ENCODE peak calls at places on chromosome 1, in five cellular contexts. One of them, this sample, is unnamed.

GRCh38 chr1:116388122-116388521 is 15.1 kb downstream of the ATP1A1 start:
- DNase-seq in neural progenitor cell: no peak
- DNase-seq in Caco-2: no peak
- DNase-seq in PC-3: no peak
- DNase-seq in AG04450: no peak
- DNase-seq in this sample: no peak

GRCh38 chr1:57546527-57546926 is 122.7 kb upstream of the DAB1 start:
- DNase-seq in AG04450: no peak
- DNase-seq in Caco-2: no peak
- DNase-seq in neural progenitor cell: no peak
- DNase-seq in PC-3: no peak
- DNase-seq in this sample: peak

GRCh38 chr1:110102081-110102480 is 10.2 kb upstream of the UBL4B start:
- DNase-seq in Caco-2: no peak
- DNase-seq in AG04450: no peak
- DNase-seq in PC-3: no peak
- DNase-seq in neural progenitor cell: no peak
- DNase-seq in this sample: no peak

GRCh38 chr1:244100691-244101453 is 49.8 kb downstream of the ZBTB18 start:
- DNase-seq in neural progenitor cell: no peak
- DNase-seq in PC-3: no peak
- DNase-seq in AG04450: peak
- DNase-seq in Caco-2: no peak
- DNase-seq in this sample: no peak

GRCh38 chr1:172670316-172670715 is 11.4 kb downstream of the FASLG start:
- DNase-seq in AG04450: no peak
- DNase-seq in Caco-2: no peak
- DNase-seq in PC-3: no peak
- DNase-seq in neural progenitor cell: no peak
- DNase-seq in this sample: no peak

GRCh38 chr1:105005594-105006195 is 1256.0 kb downstream of the AMY1C start:
- DNase-seq in Caco-2: no peak
- DNase-seq in PC-3: no peak
- DNase-seq in AG04450: no peak
- DNase-seq in neural progenitor cell: no peak
- DNase-seq in this sample: no peak

GRCh38 chr1:180412583-180412982 is 89.8 kb downstream of the ACBD6 start:
- DNase-seq in neural progenitor cell: no peak
- DNase-seq in PC-3: no peak
- DNase-seq in AG04450: no peak
- DNase-seq in Caco-2: no peak
- DNase-seq in this sample: no peak

GRCh38 chr1:10152709-10153284 is 57.6 kb upstream of the KIF1B start:
- DNase-seq in AG04450: peak
- DNase-seq in PC-3: peak
- DNase-seq in neural progenitor cell: peak
- DNase-seq in Caco-2: no peak
- DNase-seq in this sample: peak

GRCh38 chr1:202283991-202284390 is 57.7 kb downstream of the UBE2T start:
- DNase-seq in PC-3: peak
- DNase-seq in Caco-2: peak
- DNase-seq in neural progenitor cell: no peak
- DNase-seq in AG04450: no peak
- DNase-seq in this sample: peak

GRCh38 chr1:70429219-70429618 is 18.2 kb downstream of the CTH start:
- DNase-seq in AG04450: no peak
- DNase-seq in neural progenitor cell: no peak
- DNase-seq in Caco-2: no peak
- DNase-seq in PC-3: peak
- DNase-seq in this sample: peak

GRCh38 chr1:69710484-69710883 is 142.8 kb downstream of the LRRC7 start:
- DNase-seq in AG04450: no peak
- DNase-seq in neural progenitor cell: no peak
- DNase-seq in PC-3: no peak
- DNase-seq in Caco-2: no peak
- DNase-seq in this sample: no peak

GRCh38 chr1:171984262-171984661 is 143.0 kb downstream of the DNM3 start:
- DNase-seq in Caco-2: no peak
- DNase-seq in neural progenitor cell: no peak
- DNase-seq in AG04450: no peak
- DNase-seq in PC-3: no peak
- DNase-seq in this sample: no peak

GRCh38 chr1:118995312-118996016 is 7.3 kb upstream of the TBX15 start:
- DNase-seq in PC-3: peak
- DNase-seq in Caco-2: no peak
- DNase-seq in neural progenitor cell: no peak
- DNase-seq in AG04450: no peak
- DNase-seq in this sample: no peak

GRCh38 chr1:202802998-202803932 is 5.0 kb downstream of the KDM5B start:
- DNase-seq in neural progenitor cell: no peak
- DNase-seq in AG04450: no peak
- DNase-seq in PC-3: peak
- DNase-seq in Caco-2: no peak
- DNase-seq in this sample: peak

GRCh38 chr1:93979040-93979717 is 69.9 kb upstream of the GCLM start:
- DNase-seq in neural progenitor cell: no peak
- DNase-seq in AG04450: no peak
- DNase-seq in PC-3: no peak
- DNase-seq in Caco-2: no peak
- DNase-seq in this sample: no peak

GRCh38 chr1:51957618-51958017 is 32.9 kb downstream of the RAB3B start:
- DNase-seq in PC-3: no peak
- DNase-seq in AG04450: no peak
- DNase-seq in neural progenitor cell: peak
- DNase-seq in Caco-2: no peak
- DNase-seq in this sample: no peak

GRCh38 chr1:151060241-151061011 is at the start of gene MLLT11:
- DNase-seq in PC-3: peak
- DNase-seq in neural progenitor cell: peak
- DNase-seq in Caco-2: no peak
- DNase-seq in AG04450: no peak
- DNase-seq in this sample: peak

GRCh38 chr1:7407547-7407895 is 363.6 kb upstream of the VAMP3 start:
- DNase-seq in neural progenitor cell: no peak
- DNase-seq in PC-3: no peak
- DNase-seq in AG04450: no peak
- DNase-seq in Caco-2: no peak
- DNase-seq in this sample: no peak

GRCh38 chr1:180507826-180508724 is 5.7 kb upstream of the ACBD6 start:
- DNase-seq in Caco-2: no peak
- DNase-seq in AG04450: peak
- DNase-seq in PC-3: peak
- DNase-seq in neural progenitor cell: no peak
- DNase-seq in this sample: peak

GRCh38 chr1:176831150-176831549 is 333.4 kb downstream of the ASTN1 start:
- DNase-seq in Caco-2: no peak
- DNase-seq in neural progenitor cell: no peak
- DNase-seq in PC-3: no peak
- DNase-seq in AG04450: no peak
- DNase-seq in this sample: no peak

GRCh38 chr1:212920895-212921294 is 29.4 kb upstream of the VASH2 start:
- DNase-seq in AG04450: no peak
- DNase-seq in neural progenitor cell: no peak
- DNase-seq in PC-3: no peak
- DNase-seq in Caco-2: no peak
- DNase-seq in this sample: no peak

GRCh38 chr1:53557830-53558784 is 98.9 kb downstream of the DMRTB1 start:
- DNase-seq in Caco-2: peak
- DNase-seq in neural progenitor cell: no peak
- DNase-seq in AG04450: no peak
- DNase-seq in PC-3: no peak
- DNase-seq in this sample: no peak

GRCh38 chr1:20726107-20726911 is 6.2 kb downstream of the SH2D5 start:
- DNase-seq in Caco-2: no peak
- DNase-seq in PC-3: no peak
- DNase-seq in neural progenitor cell: no peak
- DNase-seq in AG04450: no peak
- DNase-seq in this sample: no peak

GRCh38 chr1:101025283-101025679 is 303 bp downstream of the DPH5 start:
- DNase-seq in Caco-2: no peak
- DNase-seq in PC-3: no peak
- DNase-seq in AG04450: no peak
- DNase-seq in neural progenitor cell: no peak
- DNase-seq in this sample: peak

GRCh38 chr1:214524824-214525223 is 26.6 kb downstream of the PTPN14 start:
- DNase-seq in AG04450: no peak
- DNase-seq in Caco-2: no peak
- DNase-seq in PC-3: peak
- DNase-seq in neural progenitor cell: no peak
- DNase-seq in this sample: no peak

GRCh38 chr1:235397733-235398132 is 30.5 kb downstream of the TBCE start:
- DNase-seq in neural progenitor cell: no peak
- DNase-seq in PC-3: peak
- DNase-seq in AG04450: peak
- DNase-seq in Caco-2: no peak
- DNase-seq in this sample: peak

GRCh38 chr1:234699795-234700665 is 90.1 kb upstream of the IRF2BP2 start:
- DNase-seq in PC-3: no peak
- DNase-seq in AG04450: no peak
- DNase-seq in Caco-2: no peak
- DNase-seq in neural progenitor cell: no peak
- DNase-seq in this sample: peak

GRCh38 chr1:211634931-211635330 is 40.5 kb downstream of the NEK2 start:
- DNase-seq in PC-3: no peak
- DNase-seq in neural progenitor cell: no peak
- DNase-seq in Caco-2: no peak
- DNase-seq in AG04450: no peak
- DNase-seq in this sample: no peak

GRCh38 chr1:30083800-30084464 is 639.5 kb downstream of the MATN1 start:
- DNase-seq in AG04450: peak
- DNase-seq in Caco-2: no peak
- DNase-seq in PC-3: peak
- DNase-seq in neural progenitor cell: no peak
- DNase-seq in this sample: peak

GRCh38 chr1:30087465-30087864 is 635.9 kb downstream of the MATN1 start:
- DNase-seq in PC-3: peak
- DNase-seq in neural progenitor cell: peak
- DNase-seq in AG04450: no peak
- DNase-seq in Caco-2: no peak
- DNase-seq in this sample: no peak

GRCh38 chr1:30088594-30089556 is 634.5 kb downstream of the MATN1 start:
- DNase-seq in PC-3: no peak
- DNase-seq in neural progenitor cell: no peak
- DNase-seq in Caco-2: no peak
- DNase-seq in AG04450: no peak
- DNase-seq in this sample: no peak

GRCh38 chr1:30084909-30085571 is 638.3 kb downstream of the MATN1 start:
- DNase-seq in PC-3: no peak
- DNase-seq in AG04450: no peak
- DNase-seq in neural progenitor cell: no peak
- DNase-seq in Caco-2: no peak
- DNase-seq in this sample: no peak

DNA sequence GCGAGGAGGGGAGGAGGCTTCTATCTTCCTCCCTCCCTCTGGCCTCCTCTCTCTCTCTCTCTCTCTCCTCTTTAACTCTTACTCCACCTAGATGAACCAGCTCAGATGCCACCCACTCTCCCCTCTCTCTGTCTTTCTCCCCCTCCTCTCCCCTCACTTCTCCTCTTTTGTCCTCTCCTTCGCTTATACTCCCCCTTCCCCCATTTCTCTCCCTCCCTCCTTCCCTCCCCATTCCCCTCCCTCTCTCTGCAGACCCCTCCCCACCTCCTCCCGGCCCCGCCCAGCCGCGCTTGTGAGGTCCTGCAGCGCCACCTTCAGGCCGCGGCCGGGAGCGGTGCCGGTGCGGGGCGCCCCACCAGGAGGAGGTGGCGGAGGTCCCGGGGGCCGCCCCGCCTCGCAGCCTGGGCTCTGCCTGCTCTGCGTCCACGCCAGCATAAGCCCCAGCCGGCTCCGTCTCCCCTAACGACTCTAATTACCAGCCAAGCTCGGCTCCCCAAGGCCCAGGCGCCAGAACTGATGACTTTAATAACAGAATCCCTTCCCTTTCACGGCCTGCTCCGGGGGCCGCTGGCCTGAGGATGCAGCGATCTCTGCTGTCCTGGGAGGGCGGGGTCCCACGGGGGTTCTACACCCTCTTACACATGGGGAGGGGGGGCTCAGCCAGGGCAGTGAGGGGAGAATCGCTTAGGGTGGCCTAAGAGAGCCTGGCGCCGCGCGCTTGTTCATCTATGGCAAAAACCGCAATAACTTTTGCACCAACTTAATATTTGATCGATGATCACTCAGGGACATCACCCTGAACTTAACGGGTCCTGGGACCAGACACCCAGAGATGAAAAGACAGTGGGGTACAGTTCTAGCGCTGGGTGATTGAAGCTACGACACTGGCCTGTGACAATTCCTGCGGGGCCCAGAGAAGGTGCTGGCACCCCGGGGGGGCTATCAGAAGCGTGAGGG is 637.3 kb downstream of the MATN1 start:
- DNase-seq in PC-3: peak
- DNase-seq in AG04450: no peak
- DNase-seq in Caco-2: no peak
- DNase-seq in neural progenitor cell: peak
- DNase-seq in this sample: no peak
- TF ChIP-seq CTCF in PC-3: peak
- TF ChIP-seq CTCF in AG04450: peak
- TF ChIP-seq CTCF in Caco-2: no peak
- TF ChIP-seq CTCF in neural progenitor cell: peak
- TF ChIP-seq CTCF in this sample: peak

DNA sequence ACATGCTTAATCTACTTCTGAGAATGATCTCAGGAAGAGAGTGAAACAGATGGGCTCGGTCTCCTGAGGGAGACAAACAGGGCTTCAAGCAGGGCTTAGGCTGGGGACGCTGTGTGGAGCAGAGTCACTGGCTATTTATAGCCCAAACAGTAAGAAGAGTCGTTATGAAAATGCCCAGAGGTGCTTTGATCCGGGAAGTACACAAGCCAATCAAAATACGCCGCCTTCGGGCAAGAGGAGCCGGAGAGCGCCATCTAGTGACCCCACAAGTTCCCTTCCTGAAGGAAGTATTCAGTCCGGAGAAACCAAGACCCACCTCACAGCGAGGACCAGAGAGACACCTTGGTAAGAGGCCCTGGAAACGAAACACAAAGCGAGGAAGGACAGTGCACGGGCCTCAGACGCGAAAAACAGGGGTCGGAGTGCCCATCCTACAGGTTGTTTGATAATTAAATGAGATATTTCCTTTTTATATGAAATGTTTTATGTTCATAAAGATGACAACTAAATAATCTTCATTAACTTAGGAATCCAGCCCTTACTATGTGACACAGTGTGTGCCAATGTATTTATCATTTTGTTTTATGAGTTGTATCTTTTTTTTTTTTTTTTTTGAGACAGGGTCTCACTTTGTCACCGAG is 25.0 kb upstream of the SCCPDH start:
- DNase-seq in Caco-2: peak
- DNase-seq in AG04450: peak
- DNase-seq in PC-3: peak
- DNase-seq in neural progenitor cell: peak
- DNase-seq in this sample: peak
- H3K4me3 ChIP-seq in Caco-2: peak
- H3K4me3 ChIP-seq in AG04450: peak
- H3K4me3 ChIP-seq in PC-3: peak
- H3K4me3 ChIP-seq in neural progenitor cell: peak
- H3K4me3 ChIP-seq in this sample: peak

GRCh38 chr1:220189750-220190347 is 82.4 kb downstream of the RAB3GAP2 start:
- DNase-seq in neural progenitor cell: peak
- DNase-seq in PC-3: peak
- DNase-seq in AG04450: no peak
- DNase-seq in Caco-2: no peak
- DNase-seq in this sample: peak
- TF ChIP-seq CTCF in neural progenitor cell: peak
- TF ChIP-seq CTCF in PC-3: peak
- TF ChIP-seq CTCF in AG04450: peak
- TF ChIP-seq CTCF in Caco-2: peak
- TF ChIP-seq CTCF in this sample: peak

GRCh38 chr1:210328746-210329488 is at the start of gene HHAT:
- DNase-seq in neural progenitor cell: peak
- DNase-seq in Caco-2: peak
- DNase-seq in PC-3: peak
- DNase-seq in AG04450: peak
- DNase-seq in this sample: peak
- H3K4me3 ChIP-seq in neural progenitor cell: peak
- H3K4me3 ChIP-seq in Caco-2: peak
- H3K4me3 ChIP-seq in PC-3: peak
- H3K4me3 ChIP-seq in AG04450: peak
- H3K4me3 ChIP-seq in this sample: peak

This sample was measured in epithelial cell of esophagus.